ENCODE peak calls at places on chromosomes 3 and 15, in seven cellular contexts. One of them, this sample, is unnamed.

GRCh38 chr3:129000742-129001100 is 383 bp upstream of the EFCC1 start:
- DNase-seq in HCT116: no peak
- DNase-seq in mammary epithelial cell: no peak
- DNase-seq in GM12878: no peak
- DNase-seq in fibroblast of lung: no peak
- DNase-seq in HepG2: no peak
- DNase-seq in GM23338: peak; percentile 61
- DNase-seq in this sample: no peak

GRCh38 chr3:122628567-122628966 is 51.1 kb downstream of the PARP15 start:
- DNase-seq in mammary epithelial cell: peak; percentile 70
- DNase-seq in GM12878: no peak
- DNase-seq in HCT116: no peak
- DNase-seq in HepG2: no peak
- DNase-seq in GM23338: no peak
- DNase-seq in fibroblast of lung: peak; percentile 22
- DNase-seq in this sample: peak; percentile 76

GRCh38 chr15:39834256-39834655 is 51.6 kb upstream of the FSIP1 start:
- DNase-seq in GM12878: no peak
- DNase-seq in HCT116: no peak
- DNase-seq in mammary epithelial cell: no peak
- DNase-seq in fibroblast of lung: peak; percentile 68
- DNase-seq in GM23338: no peak
- DNase-seq in HepG2: no peak
- DNase-seq in this sample: peak; percentile 36

GRCh38 chr3:116864627-116864927 is 155.0 kb downstream of the TUSC7 start:
- DNase-seq in HCT116: no peak
- DNase-seq in GM12878: no peak
- DNase-seq in mammary epithelial cell: no peak
- DNase-seq in HepG2: no peak
- DNase-seq in GM23338: no peak
- DNase-seq in fibroblast of lung: no peak
- DNase-seq in this sample: no peak

GRCh38 chr3:15347104-15347736 is 14.8 kb upstream of the SH3BP5 start:
- DNase-seq in HepG2: no peak
- DNase-seq in HCT116: no peak
- DNase-seq in GM23338: no peak
- DNase-seq in mammary epithelial cell: no peak
- DNase-seq in GM12878: no peak
- DNase-seq in fibroblast of lung: no peak
- DNase-seq in this sample: no peak

GRCh38 chr3:40299721-40300335 is 9.7 kb upstream of the EIF1B start:
- DNase-seq in GM12878: no peak
- DNase-seq in GM23338: no peak
- DNase-seq in HCT116: no peak
- DNase-seq in HepG2: no peak
- DNase-seq in mammary epithelial cell: peak; percentile 57
- DNase-seq in fibroblast of lung: peak; percentile 76
- DNase-seq in this sample: no peak

GRCh38 chr3:33081812-33082211 is 15.1 kb downstream of the GLB1 start:
- DNase-seq in HCT116: no peak
- DNase-seq in fibroblast of lung: no peak
- DNase-seq in mammary epithelial cell: no peak
- DNase-seq in GM12878: no peak
- DNase-seq in HepG2: no peak
- DNase-seq in GM23338: no peak
- DNase-seq in this sample: no peak

GRCh38 chr3:104257486-104257885 is 1109.2 kb upstream of the ALCAM start:
- DNase-seq in mammary epithelial cell: no peak
- DNase-seq in GM12878: no peak
- DNase-seq in HepG2: no peak
- DNase-seq in fibroblast of lung: no peak
- DNase-seq in GM23338: no peak
- DNase-seq in HCT116: no peak
- DNase-seq in this sample: no peak

GRCh38 chr3:17605032-17605431 is 137.4 kb downstream of the TBC1D5 start:
- DNase-seq in GM23338: no peak
- DNase-seq in fibroblast of lung: peak; percentile 90
- DNase-seq in HepG2: peak; percentile 7
- DNase-seq in mammary epithelial cell: peak; percentile 88
- DNase-seq in GM12878: no peak
- DNase-seq in HCT116: peak; percentile 61
- DNase-seq in this sample: peak; percentile 92

GRCh38 chr3:11661052-11661656 is 17.4 kb upstream of the VGLL4 start:
- DNase-seq in HepG2: no peak
- DNase-seq in GM12878: no peak
- DNase-seq in GM23338: no peak
- DNase-seq in HCT116: no peak
- DNase-seq in mammary epithelial cell: no peak
- DNase-seq in fibroblast of lung: no peak
- DNase-seq in this sample: peak; percentile 39

GRCh38 chr15:78988361-78988911 is 43.6 kb upstream of the CTSH start:
- DNase-seq in HCT116: peak; percentile 54
- DNase-seq in GM12878: peak; percentile 63
- DNase-seq in mammary epithelial cell: peak; percentile 99
- DNase-seq in GM23338: no peak
- DNase-seq in fibroblast of lung: peak; percentile 99
- DNase-seq in HepG2: peak; percentile 97
- DNase-seq in this sample: peak; percentile 79

GRCh38 chr3:52218953-52219650 is 6.3 kb downstream of the TLR9 start:
- DNase-seq in HepG2: no peak
- DNase-seq in GM23338: no peak
- DNase-seq in mammary epithelial cell: no peak
- DNase-seq in GM12878: no peak
- DNase-seq in fibroblast of lung: no peak
- DNase-seq in HCT116: no peak
- DNase-seq in this sample: peak; percentile 52

GRCh38 chr15:40469776-40470390 is 901 bp upstream of the CHST14 start:
- DNase-seq in fibroblast of lung: peak; percentile 17
- DNase-seq in mammary epithelial cell: no peak
- DNase-seq in HCT116: no peak
- DNase-seq in HepG2: no peak
- DNase-seq in GM12878: no peak
- DNase-seq in GM23338: no peak
- DNase-seq in this sample: no peak

GRCh38 chr15:88440021-88440420 is 27.2 kb downstream of the MRPL46 start:
- DNase-seq in HepG2: no peak
- DNase-seq in fibroblast of lung: peak; percentile 95
- DNase-seq in GM12878: no peak
- DNase-seq in HCT116: no peak
- DNase-seq in mammary epithelial cell: peak; percentile 83
- DNase-seq in GM23338: no peak
- DNase-seq in this sample: peak; percentile 58

GRCh38 chr3:42012378-42012934 is 50.6 kb upstream of the ULK4 start:
- DNase-seq in HepG2: no peak
- DNase-seq in fibroblast of lung: no peak
- DNase-seq in mammary epithelial cell: no peak
- DNase-seq in HCT116: no peak
- DNase-seq in GM12878: no peak
- DNase-seq in GM23338: no peak
- DNase-seq in this sample: no peak

GRCh38 chr3:188090626-188091309 is 63.2 kb upstream of the LPP start:
- DNase-seq in HCT116: no peak
- DNase-seq in fibroblast of lung: no peak
- DNase-seq in GM23338: no peak
- DNase-seq in GM12878: no peak
- DNase-seq in mammary epithelial cell: no peak
- DNase-seq in HepG2: no peak
- DNase-seq in this sample: no peak

GRCh38 chr3:23815879-23816278 is 10.1 kb downstream of the UBE2E1 start:
- DNase-seq in GM23338: no peak
- DNase-seq in GM12878: no peak
- DNase-seq in HepG2: no peak
- DNase-seq in fibroblast of lung: no peak
- DNase-seq in HCT116: no peak
- DNase-seq in mammary epithelial cell: no peak
- DNase-seq in this sample: peak; percentile 20

GRCh38 chr3:46987485-46988401 is 8.3 kb downstream of the NBEAL2 start:
- DNase-seq in HCT116: no peak
- DNase-seq in HepG2: no peak
- DNase-seq in fibroblast of lung: no peak
- DNase-seq in mammary epithelial cell: peak; percentile 17
- DNase-seq in GM23338: peak; percentile 77
- DNase-seq in GM12878: peak; percentile 63
- DNase-seq in this sample: no peak

GRCh38 chr15:91622676-91623342 is 230.7 kb upstream of the SLCO3A1 start:
- DNase-seq in GM23338: no peak
- DNase-seq in GM12878: no peak
- DNase-seq in mammary epithelial cell: no peak
- DNase-seq in HCT116: no peak
- DNase-seq in HepG2: no peak
- DNase-seq in fibroblast of lung: no peak
- DNase-seq in this sample: no peak

GRCh38 chr3:97689962-97690361 is 74.6 kb upstream of the ARL6 start:
- DNase-seq in GM12878: no peak
- DNase-seq in HepG2: no peak
- DNase-seq in mammary epithelial cell: no peak
- DNase-seq in HCT116: no peak
- DNase-seq in fibroblast of lung: no peak
- DNase-seq in GM23338: no peak
- DNase-seq in this sample: no peak

DNA sequence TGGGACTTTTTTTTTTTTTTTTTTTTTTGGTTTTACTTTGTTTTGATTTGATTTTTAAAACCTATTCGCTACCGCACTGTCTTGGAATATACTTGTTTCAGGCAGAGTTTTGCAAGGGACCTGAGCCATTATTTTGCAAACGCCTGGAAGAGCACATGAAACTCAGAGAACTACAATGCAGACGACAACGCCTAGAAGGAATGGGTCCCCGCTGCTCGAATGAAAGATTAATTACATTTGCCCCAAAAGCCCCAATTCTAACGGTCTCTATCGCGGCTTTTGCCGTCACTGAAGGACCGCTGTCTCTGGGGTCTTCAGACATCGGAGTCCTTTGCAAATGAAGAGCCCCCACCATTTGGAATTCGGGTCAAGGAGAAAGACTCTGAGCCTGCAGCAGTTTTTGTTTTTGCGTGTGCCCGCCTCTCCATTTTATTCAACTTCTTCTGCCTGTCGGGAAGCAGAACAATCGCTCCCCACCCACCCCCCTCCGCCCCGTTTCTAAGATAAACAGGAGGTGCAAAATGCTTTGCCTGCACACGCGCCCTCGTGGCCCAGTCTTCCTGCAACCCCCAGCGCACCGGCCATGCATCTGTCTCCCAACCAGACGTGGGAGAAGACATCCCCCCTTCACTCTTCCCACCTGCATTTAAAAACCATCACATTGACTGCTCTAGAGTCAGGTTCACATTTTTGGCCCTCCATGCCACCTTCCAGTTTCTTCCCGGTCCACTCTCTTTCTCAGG is 13.5 kb downstream of the SOX2 start:
- DNase-seq in mammary epithelial cell: no peak
- DNase-seq in HCT116: no peak
- DNase-seq in GM23338: no peak
- DNase-seq in HepG2: no peak
- DNase-seq in GM12878: no peak
- DNase-seq in fibroblast of lung: no peak
- DNase-seq in this sample: no peak
- TF ChIP-seq EZH2 in mammary epithelial cell: peak; percentile 91
- TF ChIP-seq EZH2 in HCT116: no peak
- TF ChIP-seq EZH2 in GM23338: peak; percentile 21
- TF ChIP-seq EZH2 in HepG2: no peak
- TF ChIP-seq EZH2 in GM12878: no peak
- TF ChIP-seq EZH2 in fibroblast of lung: peak; percentile 63
- TF ChIP-seq EZH2 in this sample: no peak

GRCh38 chr3:126407412-126408044 is 12.8 kb downstream of the CFAP100 start:
- DNase-seq in fibroblast of lung: no peak
- DNase-seq in GM12878: no peak
- DNase-seq in GM23338: no peak
- DNase-seq in mammary epithelial cell: no peak
- DNase-seq in HCT116: no peak
- DNase-seq in HepG2: no peak
- DNase-seq in this sample: peak; percentile 4
- H3K27me3 ChIP-seq in fibroblast of lung: peaks cover 14% of the 10 kb centered on the region
- H3K27me3 ChIP-seq in GM12878: peaks cover 2% of the 10 kb centered on the region
- H3K27me3 ChIP-seq in GM23338: no peaks in the 10 kb centered on the region
- H3K27me3 ChIP-seq in mammary epithelial cell: peaks cover 5% of the 10 kb centered on the region
- H3K27me3 ChIP-seq in HCT116: peaks cover 7% of the 10 kb centered on the region
- H3K27me3 ChIP-seq in HepG2: no peaks in the 10 kb centered on the region
- H3K27me3 ChIP-seq in this sample: peaks cover 22% of the 10 kb centered on the region

DNA sequence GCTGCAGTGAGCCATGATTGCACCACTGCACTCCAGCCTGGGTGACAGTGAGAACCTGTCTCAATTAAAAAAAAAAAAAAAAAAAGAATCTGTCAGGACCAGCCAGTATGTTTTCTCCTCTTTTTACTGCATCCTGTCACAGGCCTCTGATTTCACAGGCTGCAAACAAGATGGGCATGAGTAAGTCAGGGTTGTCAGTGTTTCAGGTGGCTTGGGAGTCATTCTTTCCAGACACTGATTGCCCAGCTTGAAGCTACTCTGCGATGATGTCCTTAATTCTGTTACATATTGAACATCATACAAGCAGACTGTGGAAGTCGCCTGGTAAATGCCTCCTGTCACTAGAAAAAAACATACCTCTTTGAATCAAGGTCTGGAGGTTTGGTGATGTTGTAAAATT is 18.8 kb downstream of the DIS3L start:
- DNase-seq in HCT116: no peak
- DNase-seq in fibroblast of lung: no peak
- DNase-seq in GM23338: no peak
- DNase-seq in mammary epithelial cell: no peak
- DNase-seq in GM12878: no peak
- DNase-seq in HepG2: no peak
- DNase-seq in this sample: no peak
- TF ChIP-seq EZH2 in HCT116: no peak
- TF ChIP-seq EZH2 in fibroblast of lung: no peak
- TF ChIP-seq EZH2 in GM23338: no peak
- TF ChIP-seq EZH2 in mammary epithelial cell: no peak
- TF ChIP-seq EZH2 in GM12878: no peak
- TF ChIP-seq EZH2 in HepG2: no peak
- TF ChIP-seq EZH2 in this sample: no peak

GRCh38 chr3:10549617-10550228 is 44.3 kb upstream of the ATP2B2 start:
- DNase-seq in fibroblast of lung: no peak
- DNase-seq in GM23338: no peak
- DNase-seq in mammary epithelial cell: no peak
- DNase-seq in GM12878: no peak
- DNase-seq in HCT116: no peak
- DNase-seq in HepG2: no peak
- DNase-seq in this sample: peak; percentile 15
- H3K27me3 ChIP-seq in fibroblast of lung: no peaks in the 10 kb centered on the region
- H3K27me3 ChIP-seq in GM23338: no peaks in the 10 kb centered on the region
- H3K27me3 ChIP-seq in mammary epithelial cell: no peaks in the 10 kb centered on the region
- H3K27me3 ChIP-seq in GM12878: no peaks in the 10 kb centered on the region
- H3K27me3 ChIP-seq in HCT116: no peaks in the 10 kb centered on the region
- H3K27me3 ChIP-seq in HepG2: peaks cover 3% of the 10 kb centered on the region
- H3K27me3 ChIP-seq in this sample: peaks cover 6% of the 10 kb centered on the region